ENCODE peak calls at places on chromosomes 1 and 21, in four cellular contexts. One of them, this sample, is unnamed. For H3K4me1 and H3K36me3, the result is how much of the 10 kb centered on the place peaks cover.

GRCh38 chr1:21904725-21905520 is 32.2 kb downstream of the HSPG2 start:
- DNase-seq in upper lobe of left lung: peak
- DNase-seq in sigmoid colon: peak
- DNase-seq in IMR-90: peak
- DNase-seq in this sample: no peak

GRCh38 chr1:26831546-26832248 is 5.2 kb downstream of the ZDHHC18 start:
- DNase-seq in upper lobe of left lung: no peak
- DNase-seq in sigmoid colon: no peak
- DNase-seq in IMR-90: no peak
- DNase-seq in this sample: peak

GRCh38 chr1:91831132-91831930 is 54.6 kb downstream of the TGFBR3 start:
- DNase-seq in upper lobe of left lung: no peak
- DNase-seq in sigmoid colon: peak
- DNase-seq in IMR-90: peak
- DNase-seq in this sample: no peak

GRCh38 chr1:65141394-65141793 is 6.6 kb upstream of the AK4 start:
- DNase-seq in upper lobe of left lung: no peak
- DNase-seq in sigmoid colon: no peak
- DNase-seq in IMR-90: no peak
- DNase-seq in this sample: no peak

GRCh38 chr1:210726621-210727020 is 397.9 kb downstream of the HHAT start:
- DNase-seq in upper lobe of left lung: no peak
- DNase-seq in sigmoid colon: no peak
- DNase-seq in IMR-90: peak
- DNase-seq in this sample: no peak

GRCh38 chr1:162612606-162613400 is 19.5 kb upstream of the DDR2 start:
- DNase-seq in upper lobe of left lung: no peak
- DNase-seq in sigmoid colon: peak
- DNase-seq in IMR-90: peak
- DNase-seq in this sample: no peak

GRCh38 chr1:75265792-75266191 is 131.6 kb downstream of the LHX8 start:
- DNase-seq in upper lobe of left lung: no peak
- DNase-seq in sigmoid colon: no peak
- DNase-seq in IMR-90: peak
- DNase-seq in this sample: peak

GRCh38 chr21:35106246-35106835 is 57.2 kb upstream of the RUNX1 start:
- DNase-seq in upper lobe of left lung: peak
- DNase-seq in sigmoid colon: no peak
- DNase-seq in IMR-90: no peak
- DNase-seq in this sample: no peak

GRCh38 chr1:204544321-204544720 is 28.1 kb downstream of the MDM4 start:
- DNase-seq in upper lobe of left lung: no peak
- DNase-seq in sigmoid colon: no peak
- DNase-seq in IMR-90: peak
- DNase-seq in this sample: peak

GRCh38 chr1:147748687-147749350 is 11.6 kb downstream of the GJA5 start:
- DNase-seq in upper lobe of left lung: no peak
- DNase-seq in sigmoid colon: no peak
- DNase-seq in IMR-90: no peak
- DNase-seq in this sample: no peak

GRCh38 chr1:113303252-113303651 is 87.1 kb upstream of the MAGI3 start:
- DNase-seq in upper lobe of left lung: no peak
- DNase-seq in sigmoid colon: no peak
- DNase-seq in IMR-90: no peak
- DNase-seq in this sample: no peak

GRCh38 chr1:95832370-95832769 is 598.4 kb downstream of the RWDD3 start:
- DNase-seq in upper lobe of left lung: no peak
- DNase-seq in sigmoid colon: no peak
- DNase-seq in IMR-90: no peak
- DNase-seq in this sample: no peak

GRCh38 chr1:187396226-187396625 is 567.5 kb downstream of the PLA2G4A start:
- DNase-seq in upper lobe of left lung: no peak
- DNase-seq in sigmoid colon: no peak
- DNase-seq in IMR-90: peak
- DNase-seq in this sample: no peak

GRCh38 chr1:203048555-203049051 is 22.3 kb downstream of the PPFIA4 start:
- DNase-seq in upper lobe of left lung: no peak
- DNase-seq in sigmoid colon: no peak
- DNase-seq in IMR-90: no peak
- DNase-seq in this sample: no peak
- H3K4me1 ChIP-seq in upper lobe of left lung: under half
- H3K4me1 ChIP-seq in sigmoid colon: under half
- H3K4me1 ChIP-seq in IMR-90: under half
- H3K4me1 ChIP-seq in this sample: under half

GRCh38 chr1:169103002-169103401 is 3.5 kb upstream of the ATP1B1 start:
- DNase-seq in upper lobe of left lung: no peak
- DNase-seq in sigmoid colon: no peak
- DNase-seq in IMR-90: no peak
- DNase-seq in this sample: no peak
- H3K27ac ChIP-seq in upper lobe of left lung: peak
- H3K27ac ChIP-seq in sigmoid colon: peak
- H3K27ac ChIP-seq in IMR-90: no peak
- H3K27ac ChIP-seq in this sample: no peak

GRCh38 chr1:156122086-156122485 is 7.6 kb downstream of the LMNA start:
- DNase-seq in upper lobe of left lung: no peak
- DNase-seq in sigmoid colon: no peak
- DNase-seq in IMR-90: no peak
- DNase-seq in this sample: no peak
- H3K36me3 ChIP-seq in upper lobe of left lung: under half
- H3K36me3 ChIP-seq in sigmoid colon: under half
- H3K36me3 ChIP-seq in IMR-90: under half
- H3K36me3 ChIP-seq in this sample: under half

GRCh38 chr1:37919277-37919676 is 27.6 kb downstream of the INPP5B start:
- DNase-seq in upper lobe of left lung: no peak
- DNase-seq in sigmoid colon: peak
- DNase-seq in IMR-90: peak
- DNase-seq in this sample: no peak

GRCh38 chr1:37923551-37923889 is 23.3 kb downstream of the INPP5B start:
- DNase-seq in upper lobe of left lung: no peak
- DNase-seq in sigmoid colon: no peak
- DNase-seq in IMR-90: no peak
- DNase-seq in this sample: no peak

GRCh38 chr1:37925316-37925715 is 21.5 kb downstream of the INPP5B start:
- DNase-seq in upper lobe of left lung: no peak
- DNase-seq in sigmoid colon: no peak
- DNase-seq in IMR-90: no peak
- DNase-seq in this sample: no peak

GRCh38 chr1:37926061-37926924 is 20.6 kb downstream of the INPP5B start:
- DNase-seq in upper lobe of left lung: no peak
- DNase-seq in sigmoid colon: no peak
- DNase-seq in IMR-90: no peak
- DNase-seq in this sample: no peak

DNA sequence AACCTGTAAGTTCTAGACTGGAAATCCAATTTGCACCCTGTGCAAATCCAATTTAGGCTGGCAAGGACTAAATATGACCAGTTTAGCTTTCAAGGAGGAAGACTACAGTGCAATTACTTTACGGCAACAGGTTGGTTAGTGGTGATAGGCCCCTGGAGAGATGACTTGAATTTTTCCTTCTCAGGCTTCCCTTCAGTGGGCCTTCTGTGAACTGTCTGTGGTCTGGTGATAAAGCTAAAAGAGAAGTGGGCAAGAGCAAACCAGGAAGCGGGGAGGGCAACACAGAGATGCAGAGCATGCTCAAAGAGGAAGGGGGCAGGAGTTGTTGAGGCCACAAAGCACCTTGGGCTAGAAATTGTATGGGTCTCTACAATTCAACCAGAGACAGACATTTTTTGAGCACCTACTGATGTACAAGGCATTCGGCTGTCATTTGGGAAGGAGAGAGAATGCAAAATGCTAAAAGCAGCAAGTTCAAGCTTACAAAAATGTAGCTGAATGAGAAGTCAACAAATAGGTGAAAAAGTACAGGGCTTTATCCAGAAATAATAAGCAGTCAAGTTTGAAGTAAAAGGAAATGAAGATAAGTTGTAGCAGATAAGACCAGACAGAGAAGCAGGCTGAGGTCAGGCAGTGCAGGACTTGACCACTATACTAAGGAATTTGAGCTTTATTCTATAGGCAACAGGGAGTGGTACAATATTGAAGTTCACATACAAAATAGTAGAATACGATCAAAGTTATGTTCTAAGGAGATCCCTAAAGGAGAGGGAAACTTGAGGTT is 23.9 kb downstream of the INPP5B start:
- DNase-seq in upper lobe of left lung: no peak
- DNase-seq in sigmoid colon: no peak
- DNase-seq in IMR-90: no peak
- DNase-seq in this sample: no peak
- H3K4me1 ChIP-seq in upper lobe of left lung: under half
- H3K4me1 ChIP-seq in sigmoid colon: under half
- H3K4me1 ChIP-seq in IMR-90: under half
- H3K4me1 ChIP-seq in this sample: under half

DNA sequence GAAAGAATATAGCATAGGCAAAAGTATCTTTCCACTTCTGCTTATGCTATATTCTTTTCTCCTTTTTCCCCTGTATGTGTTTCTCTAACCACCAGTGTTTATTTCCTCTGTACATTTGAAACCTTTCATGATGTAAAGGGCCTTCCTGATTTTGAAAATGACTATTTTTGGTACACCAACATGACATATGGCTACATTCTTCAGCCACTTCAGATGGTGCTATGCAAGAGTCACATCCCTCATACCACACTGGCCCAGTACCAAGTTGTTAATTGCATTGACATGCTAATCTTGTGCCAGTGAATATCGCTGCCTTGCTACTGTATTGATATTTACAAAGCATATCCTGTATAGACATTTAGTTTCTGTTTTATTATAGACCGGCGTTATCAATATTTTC is 408.7 kb downstream of the NCAM2 start:
- DNase-seq in upper lobe of left lung: no peak
- DNase-seq in sigmoid colon: no peak
- DNase-seq in IMR-90: no peak
- DNase-seq in this sample: no peak
- H3K27ac ChIP-seq in upper lobe of left lung: no peak
- H3K27ac ChIP-seq in sigmoid colon: no peak
- H3K27ac ChIP-seq in IMR-90: no peak
- H3K27ac ChIP-seq in this sample: no peak

GRCh38 chr1:173789841-173790240 is 34.6 kb upstream of the DARS2 start:
- DNase-seq in upper lobe of left lung: no peak
- DNase-seq in sigmoid colon: no peak
- DNase-seq in IMR-90: no peak
- DNase-seq in this sample: no peak

GRCh38 chr1:173779946-173780345 is 44.5 kb upstream of the DARS2 start:
- DNase-seq in upper lobe of left lung: no peak
- DNase-seq in sigmoid colon: no peak
- DNase-seq in IMR-90: no peak
- DNase-seq in this sample: no peak

DNA sequence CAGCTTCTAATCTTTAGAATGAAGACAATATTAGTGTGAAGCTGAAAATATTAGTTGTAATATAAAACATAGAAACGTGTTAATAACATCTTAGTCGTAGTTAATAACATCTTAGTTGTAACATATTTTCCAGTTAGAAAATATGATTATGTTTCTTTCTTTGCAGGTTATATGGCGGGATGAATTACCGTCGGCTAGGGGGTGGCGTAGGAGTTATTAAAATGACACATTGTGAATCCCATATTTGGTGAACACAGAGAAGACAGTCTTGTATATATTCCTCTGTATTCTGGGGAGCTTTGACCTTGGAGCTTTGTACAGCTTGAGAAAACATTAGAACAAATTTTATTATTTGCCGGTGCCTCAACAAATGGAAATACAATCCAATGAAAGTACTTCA is 39.5 kb upstream of the DARS2 start:
- DNase-seq in upper lobe of left lung: no peak
- DNase-seq in sigmoid colon: no peak
- DNase-seq in IMR-90: no peak
- DNase-seq in this sample: no peak
- H3K36me3 ChIP-seq in upper lobe of left lung: under half
- H3K36me3 ChIP-seq in sigmoid colon: half or more
- H3K36me3 ChIP-seq in IMR-90: under half
- H3K36me3 ChIP-seq in this sample: under half

This sample was measured in CD4-positive, alpha-beta memory T cell.